ENCODE peak calls at places on chromosomes 11 and 22, in ten cellular contexts. A is glomerular endothelial cell; B is astrocyte of the cerebellum; Q is A549; L is activated CD4-positive, alpha-beta T cell treated with anti-CD3 and anti-CD28 coated beads, Interleukin-2, amount 10 ng/mL, durations not matched to agents 24 days and 14 days; P is stimulated activated CD8-positive, alpha-beta memory T cell treated with anti-CD3 and anti-CD28 coated beads, Interleukin-7, amount 100 ng/mL, for 48 hours; M is breast epithelium; V is GM23248; F is K562; N is NCI-H2081. C is an unnamed sample.

GRCh38 chr22:20532256-20532993 is 25.0 kb downstream of the MED15 start:
- DNase-seq in A (no peak), B (no peak), Q (no peak), L (no peak), P (no peak), M (no peak), V (peak), F (no peak), N (no peak), C (no peak)

GRCh38 chr22:37485006-37485713 is 1.0 kb downstream of the MFNG start:
- DNase-seq in A (no peak), B (no peak), Q (no peak), L (peak), P (peak), M (no peak), V (no peak), F (no peak), N (no peak), C (peak)

GRCh38 chr11:65903068-65903481 is 2.9 kb upstream of the FOSL1 start:
- DNase-seq in A (no peak), B (no peak), Q (peak), L (no peak), P (no peak), M (no peak), V (peak), F (peak), N (no peak), C (no peak)

GRCh38 chr11:32960553-32961164 is 55.0 kb upstream of the DEPDC7 start:
- DNase-seq in A (peak), B (peak), Q (peak), L (no peak), P (no peak), M (no peak), V (peak), F (no peak), N (peak), C (peak)

GRCh38 chr11:44004452-44004833 is 43.3 kb upstream of the ACCSL start:
- DNase-seq in A (no peak), B (no peak), Q (no peak), L (no peak), P (no peak), M (no peak), V (no peak), F (no peak), N (no peak), C (no peak)

GRCh38 chr11:132111781-132112380 is 741.5 kb downstream of the NTM start:
- DNase-seq in A (no peak), B (peak), Q (no peak), L (no peak), P (no peak), M (no peak), V (peak), F (no peak), N (no peak), C (no peak)

GRCh38 chr11:78789365-78789764 is 214.7 kb upstream of the NARS2 start:
- DNase-seq in A (no peak), B (no peak), Q (no peak), L (no peak), P (no peak), M (no peak), V (no peak), F (no peak), N (no peak), C (no peak)

GRCh38 chr22:45598596-45599217 is 72.9 kb upstream of the ATXN10 start:
- DNase-seq in A (no peak), B (no peak), Q (no peak), L (no peak), P (no peak), M (no peak), V (no peak), F (no peak), N (no peak), C (no peak)

GRCh38 chr11:100923555-100923954 is 206.1 kb downstream of the PGR start:
- DNase-seq in A (no peak), B (no peak), Q (no peak), L (no peak), P (no peak), M (no peak), V (peak), F (no peak), N (no peak), C (no peak)

GRCh38 chr11:2797181-2797711 is 88.3 kb downstream of the CDKN1C start:
- DNase-seq in A (no peak), B (no peak), Q (no peak), L (no peak), P (no peak), M (peak), V (no peak), F (no peak), N (no peak), C (no peak)

GRCh38 chr11:394034-394857 is at the start of gene PKP3:
- DNase-seq in A (no peak), B (no peak), Q (peak), L (no peak), P (no peak), M (peak), V (peak), F (peak), N (peak), C (no peak)

GRCh38 chr11:114319716-114320328 is 23.6 kb downstream of the NNMT start:
- DNase-seq in A (no peak), B (no peak), Q (no peak), L (peak), P (no peak), M (no peak), V (peak), F (no peak), N (no peak), C (no peak)